ENCODE peak calls at places on chromosome 19, in nine cellular contexts. W is heart right ventricle, O is fibroblast of the aortic adventitia, F is endodermal cell, H is fibroblast of pulmonary artery, S is tibial nerve, B is A673, Q is heart left ventricle, R is astrocyte. E is an unnamed sample.

GRCh38 chr19:47417746-47418594 is 1.4 kb downstream of the MEIS3 start:
- DNase-seq in W (no peak), O (peak), F (peak), H (no peak), S (no peak), B (no peak), Q (no peak), R (peak), E (no peak)

GRCh38 chr19:39411832-39412099 is 703 bp upstream of the PLEKHG2 start:
- DNase-seq in W (peak), O (peak), F (peak), H (peak), S (peak), B (peak), Q (peak), R (peak), E (peak)

GRCh38 chr19:37817180-37817911 is 38.0 kb upstream of the ZNF573 start:
- DNase-seq in W (peak), O (peak), F (peak), H (peak), S (peak), B (peak), Q (peak), R (peak), E (peak)

GRCh38 chr19:29831041-29831548 is 19.3 kb downstream of the CCNE1 start:
- DNase-seq in W (no peak), O (no peak), F (peak), H (no peak), S (no peak), B (no peak), Q (no peak), R (no peak), E (no peak)

GRCh38 chr19:28960986-28961705 is 251.8 kb downstream of the UQCRFS1 start:
- DNase-seq in W (no peak), O (peak), F (peak), H (peak), S (no peak), B (no peak), Q (no peak), R (no peak), E (peak)

GRCh38 chr19:8631425-8631819 is 989 bp downstream of the NFILZ start:
- DNase-seq in W (no peak), O (peak), F (peak), H (peak), S (no peak), B (peak), Q (peak), R (peak), E (no peak)

GRCh38 chr19:29263305-29264080 is 50.5 kb upstream of the UQCRFS1 start:
- DNase-seq in W (peak), O (peak), F (peak), H (peak), S (peak), B (peak), Q (no peak), R (no peak), E (peak)

GRCh38 chr19:11639245-11639601 is 41.9 kb downstream of the ZNF627 start:
- DNase-seq in W (no peak), O (no peak), F (no peak), H (no peak), S (no peak), B (no peak), Q (no peak), R (no peak), E (no peak)

GRCh38 chr19:17605117-17605516 is 49.7 kb downstream of the COLGALT1 start:
- DNase-seq in W (no peak), O (no peak), F (no peak), H (no peak), S (no peak), B (no peak), Q (no peak), R (no peak), E (no peak)

GRCh38 chr19:17604372-17605025 is 49.0 kb downstream of the COLGALT1 start:
- DNase-seq in W (no peak), O (no peak), F (no peak), H (no peak), S (no peak), B (no peak), Q (no peak), R (no peak), E (no peak)

GRCh38 chr19:17606786-17607185 is 51.3 kb downstream of the COLGALT1 start:
- DNase-seq in W (no peak), O (no peak), F (no peak), H (no peak), S (no peak), B (no peak), Q (no peak), R (no peak), E (no peak)

GRCh38 chr19:17607936-17608335 is 52.5 kb downstream of the COLGALT1 start:
- DNase-seq in W (no peak), O (no peak), F (no peak), H (no peak), S (no peak), B (no peak), Q (no peak), R (no peak), E (no peak)

GRCh38 chr19:17605761-17606745 is 50.6 kb downstream of the COLGALT1 start:
- DNase-seq in W (peak), O (peak), F (peak), H (peak), S (peak), B (peak), Q (peak), R (peak), E (peak)
- TF ChIP-seq CTCF in W (peak), O (peak), F (peak), H (peak), S (peak), B (peak), Q (peak), R (peak), E (peak)

GRCh38 chr19:13887039-13887438 is 10.1 kb downstream of the NANOS3 start:
- DNase-seq in W (no peak), O (no peak), F (no peak), H (no peak), S (no peak), B (no peak), Q (no peak), R (no peak), E (no peak)
- H3K4me3 ChIP-seq in W (no peak), O (no peak), F (no peak), H (no peak), S (no peak), B (no peak), Q (no peak), R (no peak), E (no peak)

DNA sequence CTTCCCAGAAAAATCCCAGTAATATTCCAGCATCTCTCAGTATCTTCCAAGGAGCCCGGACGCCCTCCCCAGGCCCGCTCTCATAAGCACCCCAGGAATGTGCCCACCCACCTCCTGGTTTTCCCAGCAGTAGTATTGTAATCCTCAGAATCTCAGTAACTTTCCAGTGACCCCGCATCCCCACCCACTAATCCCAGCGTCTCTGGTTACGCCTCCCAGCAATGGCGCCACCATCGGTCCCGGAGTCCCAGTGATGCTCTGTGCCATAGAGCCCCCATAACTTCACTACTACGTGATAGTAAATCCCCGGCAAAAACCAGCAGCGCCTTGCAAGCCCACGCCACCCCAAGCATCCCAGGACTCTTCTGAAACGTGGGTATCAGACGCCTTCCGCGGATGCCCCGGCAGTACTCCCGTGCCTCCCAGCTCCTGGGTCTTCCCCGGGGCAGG is 961 bp upstream of the PNPLA6 start:
- DNase-seq in W (peak), O (peak), F (peak), H (peak), S (no peak), B (peak), Q (peak), R (peak), E (peak)
- TF ChIP-seq CTCF in W (no peak), O (no peak), F (no peak), H (peak), S (no peak), B (no peak), Q (no peak), R (peak), E (peak)

DNA sequence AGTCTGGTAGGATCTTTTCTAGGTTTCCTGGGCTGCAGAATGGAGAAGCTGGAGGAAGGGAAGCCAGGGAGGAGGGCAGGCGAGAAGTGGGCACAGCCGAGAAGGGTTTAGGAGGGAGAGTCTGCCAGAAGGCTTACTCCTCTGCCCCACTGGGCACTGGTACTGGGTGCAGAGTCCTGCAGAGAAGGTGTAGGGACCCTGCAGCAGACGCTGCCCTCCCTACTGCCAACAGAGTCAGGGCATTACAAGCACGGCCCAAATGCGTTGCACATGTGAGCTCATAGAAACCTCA is 726 bp upstream of the PEPD start:
- DNase-seq in W (no peak), O (no peak), F (no peak), H (no peak), S (no peak), B (no peak), Q (no peak), R (no peak), E (no peak)
- H3K4me3 ChIP-seq in W (peak), O (peak), F (peak), H (peak), S (peak), B (peak), Q (peak), R (peak), E (no peak)

GRCh38 chr19:2429917-2430570 is 2.7 kb upstream of the TIMM13 start:
- DNase-seq in W (no peak), O (no peak), F (no peak), H (no peak), S (no peak), B (no peak), Q (no peak), R (no peak), E (no peak)

GRCh38 chr19:2426661-2427322 is 594 bp downstream of the TIMM13 start:
- DNase-seq in W (no peak), O (peak), F (peak), H (peak), S (no peak), B (peak), Q (no peak), R (no peak), E (peak)

GRCh38 chr19:2428756-2429711 is 1.6 kb upstream of the TIMM13 start:
- DNase-seq in W (no peak), O (no peak), F (peak), H (no peak), S (no peak), B (no peak), Q (no peak), R (no peak), E (no peak)

GRCh38 chr19:2427323-2428026 is at the start of gene TIMM13:
- DNase-seq in W (peak), O (peak), F (peak), H (peak), S (peak), B (peak), Q (peak), R (peak), E (peak)

GRCh38 chr19:2428027-2428690 is 773 bp upstream of the TIMM13 start:
- DNase-seq in W (no peak), O (peak), F (peak), H (no peak), S (no peak), B (peak), Q (no peak), R (no peak), E (peak)
- TF ChIP-seq CTCF in W (no peak), O (peak), F (no peak), H (no peak), S (no peak), B (no peak), Q (no peak), R (no peak), E (no peak)

GRCh38 chr19:42067315-42067888 is 2.6 kb downstream of the GRIK5 start:
- DNase-seq in W (no peak), O (no peak), F (no peak), H (no peak), S (no peak), B (no peak), Q (peak), R (no peak), E (no peak)

GRCh38 chr19:42068361-42068755 is 1.6 kb downstream of the GRIK5 start:
- DNase-seq in W (no peak), O (no peak), F (no peak), H (no peak), S (no peak), B (no peak), Q (no peak), R (no peak), E (no peak)

GRCh38 chr19:42071247-42071646 is 1.2 kb upstream of the GRIK5 start:
- DNase-seq in W (no peak), O (no peak), F (no peak), H (no peak), S (no peak), B (no peak), Q (peak), R (no peak), E (no peak)

GRCh38 chr19:42068756-42069571 is 1.0 kb downstream of the GRIK5 start:
- DNase-seq in W (no peak), O (no peak), F (peak), H (no peak), S (no peak), B (no peak), Q (peak), R (no peak), E (no peak)

DNA sequence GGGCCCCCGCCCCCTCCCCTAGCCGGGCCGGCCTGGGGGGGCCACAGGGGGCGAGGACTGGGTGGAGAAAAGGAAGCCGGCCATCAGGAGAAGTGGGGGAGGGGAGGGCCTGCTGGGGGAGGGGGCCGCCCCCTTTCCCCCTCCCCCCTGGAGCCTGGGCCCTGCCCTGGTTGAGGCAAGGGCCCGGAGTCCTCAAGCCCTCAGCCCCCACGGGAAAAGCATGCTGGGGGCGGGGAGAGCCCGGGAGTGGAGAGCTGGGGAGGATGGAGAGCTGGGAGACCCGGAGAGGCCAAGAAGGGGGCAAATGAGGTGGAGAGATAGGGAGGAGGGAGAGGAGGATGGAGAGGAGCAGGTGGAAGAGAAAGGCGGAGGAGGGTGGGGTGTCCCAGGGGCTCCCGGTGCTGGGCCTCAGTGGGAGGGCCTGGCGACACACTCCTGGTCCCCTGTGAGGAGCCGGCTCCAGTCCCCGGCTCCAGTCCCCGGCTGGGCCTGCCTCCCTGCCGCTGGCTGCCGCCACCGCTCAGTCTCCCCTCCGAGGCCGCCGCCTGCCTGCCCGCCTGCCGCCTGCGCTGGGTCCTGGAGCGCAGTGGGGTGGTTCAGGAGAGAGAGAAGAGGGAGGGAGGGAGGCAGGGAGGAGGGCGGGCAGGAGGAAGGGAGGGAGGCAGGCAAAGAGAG is at the start of gene GRIK5:
- DNase-seq in W (no peak), O (no peak), F (peak), H (no peak), S (no peak), B (peak), Q (peak), R (no peak), E (no peak)
- H3K4me3 ChIP-seq in W (peak), O (no peak), F (peak), H (no peak), S (peak), B (peak), Q (peak), R (peak), E (no peak)

DNA sequence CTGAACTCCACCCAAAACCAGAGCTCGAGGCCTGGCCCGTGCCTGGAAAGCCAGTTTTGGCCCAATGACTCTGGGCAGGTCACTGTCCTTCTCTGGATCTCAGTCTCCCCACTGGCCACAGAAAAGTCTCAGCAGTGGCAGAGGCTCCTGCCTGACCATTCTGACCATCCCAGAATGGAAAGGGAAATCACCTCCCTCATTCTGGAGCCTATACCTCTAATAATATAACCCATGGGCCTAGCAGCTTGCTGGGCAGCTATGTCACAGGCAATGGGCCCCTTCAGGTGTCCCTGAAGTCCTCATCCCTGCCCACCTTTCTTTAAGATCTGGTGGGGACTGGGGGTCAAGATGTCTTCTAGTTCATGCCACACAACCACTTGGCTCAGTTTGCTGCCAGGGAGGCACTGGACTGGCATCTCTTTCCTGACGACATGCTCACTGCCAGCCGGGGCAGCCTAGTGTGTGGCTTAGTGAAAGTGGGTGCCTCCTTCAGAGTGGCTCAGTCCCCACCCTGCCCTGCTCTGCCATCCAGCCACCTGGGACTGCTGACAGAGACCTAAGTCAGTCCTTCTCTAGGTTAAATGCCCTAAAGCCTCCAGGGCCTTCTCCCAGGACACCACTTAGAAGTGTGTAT is 62.6 kb downstream of the AP1M1 start:
- DNase-seq in W (no peak), O (no peak), F (no peak), H (no peak), S (no peak), B (no peak), Q (peak), R (no peak), E (no peak)
- TF ChIP-seq CTCF in W (no peak), O (no peak), F (no peak), H (no peak), S (no peak), B (no peak), Q (no peak), R (no peak), E (no peak)

DNA sequence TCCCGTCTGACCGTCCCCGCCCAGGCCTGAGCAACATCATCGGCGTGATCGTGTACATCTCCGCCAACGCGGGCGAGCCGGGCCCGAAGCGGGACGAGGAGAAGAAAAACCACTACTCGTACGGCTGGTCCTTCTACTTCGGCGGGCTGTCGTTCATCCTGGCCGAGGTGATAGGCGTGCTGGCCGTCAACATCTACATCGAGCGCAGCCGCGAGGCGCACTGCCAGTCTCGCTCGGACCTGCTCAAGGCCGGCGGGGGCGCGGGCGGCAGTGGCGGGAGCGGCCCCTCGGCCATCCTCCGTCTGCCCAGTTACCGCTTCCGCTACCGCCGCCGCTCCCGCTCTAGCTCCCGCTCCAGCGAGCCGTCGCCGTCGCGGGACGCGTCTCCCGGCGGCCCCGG is 9.4 kb upstream of the CACNG6 start:
- DNase-seq in W (no peak), O (no peak), F (peak), H (no peak), S (no peak), B (no peak), Q (no peak), R (no peak), E (no peak)
- H3K4me3 ChIP-seq in W (peak), O (peak), F (no peak), H (peak), S (no peak), B (peak), Q (peak), R (peak), E (no peak)

GRCh38 chr19:31111741-31112140 is 237.5 kb downstream of the TSHZ3 start:
- DNase-seq in W (no peak), O (no peak), F (no peak), H (no peak), S (no peak), B (no peak), Q (no peak), R (no peak), E (no peak)

GRCh38 chr19:31112158-31112557 is 237.1 kb downstream of the TSHZ3 start:
- DNase-seq in W (no peak), O (no peak), F (no peak), H (no peak), S (no peak), B (no peak), Q (no peak), R (no peak), E (no peak)

GRCh38 chr19:31113250-31113685 is 236.0 kb downstream of the TSHZ3 start:
- DNase-seq in W (no peak), O (peak), F (no peak), H (no peak), S (no peak), B (no peak), Q (no peak), R (peak), E (no peak)

GRCh38 chr19:31109626-31110025 is 239.6 kb downstream of the TSHZ3 start:
- DNase-seq in W (no peak), O (no peak), F (no peak), H (no peak), S (no peak), B (no peak), Q (no peak), R (no peak), E (no peak)

GRCh38 chr19:31110331-31110730 is 238.9 kb downstream of the TSHZ3 start:
- DNase-seq in W (no peak), O (peak), F (peak), H (peak), S (no peak), B (no peak), Q (no peak), R (peak), E (peak)
- TF ChIP-seq CTCF in W (no peak), O (peak), F (peak), H (peak), S (no peak), B (peak), Q (no peak), R (no peak), E (peak)